ENCODE peak calls at places on chromosomes 13 and 19, in ten cellular contexts. N is thoracic aorta, U is neuronal stem cell, J is epithelial cell of prostate, G is GM23338, Z is osteoblast, S is pancreas, P is heart right ventricle, F is left ventricle myocardium inferior, A is foreskin keratinocyte. K is an unnamed sample.

GRCh38 chr19:31613683-31614219 is 264.5 kb upstream of the TSHZ3 start:
- DNase-seq in N (no peak), U (no peak), J (no peak), G (no peak), Z (peak), S (peak), P (no peak), F (peak), A (no peak), K (no peak)

GRCh38 chr19:7292950-7293794 is 1.0 kb downstream of the INSR start:
- DNase-seq in N (no peak), U (no peak), J (no peak), G (peak), Z (peak), S (peak), P (peak), F (peak), A (no peak), K (peak)

GRCh38 chr13:75135325-75135825 is 346.6 kb downstream of the TBC1D4 start:
- DNase-seq in N (no peak), U (no peak), J (peak), G (no peak), Z (no peak), S (no peak), P (no peak), F (no peak), A (peak), K (no peak)

GRCh38 chr19:23415561-23416191 is 20.4 kb upstream of the ZNF91 start:
- DNase-seq in N (no peak), U (peak), J (no peak), G (peak), Z (peak), S (no peak), P (peak), F (peak), A (peak), K (peak)

GRCh38 chr19:42436006-42436405 is 6.7 kb downstream of the CXCL17 start:
- DNase-seq in N (no peak), U (no peak), J (no peak), G (no peak), Z (no peak), S (no peak), P (no peak), F (no peak), A (no peak), K (no peak)

GRCh38 chr13:20192470-20193141 is at the start of gene GJB2:
- DNase-seq in N (no peak), U (no peak), J (no peak), G (peak), Z (peak), S (peak), P (peak), F (no peak), A (no peak), K (no peak)

GRCh38 chr13:95713651-95714050 is 36.7 kb downstream of the DNAJC3 start:
- DNase-seq in N (no peak), U (no peak), J (no peak), G (no peak), Z (peak), S (no peak), P (no peak), F (no peak), A (no peak), K (no peak)

GRCh38 chr13:78604782-78605611 is 1.6 kb upstream of the POU4F1 start:
- DNase-seq in N (no peak), U (peak), J (no peak), G (peak), Z (no peak), S (no peak), P (no peak), F (no peak), A (no peak), K (peak)

GRCh38 chr19:39924952-39925351 is 9.5 kb downstream of the FCGBP start:
- DNase-seq in N (no peak), U (no peak), J (no peak), G (no peak), Z (no peak), S (no peak), P (no peak), F (no peak), A (no peak), K (no peak)

GRCh38 chr13:30323524-30323923 is 16.2 kb upstream of the KATNAL1 start:
- DNase-seq in N (no peak), U (no peak), J (no peak), G (no peak), Z (no peak), S (no peak), P (no peak), F (no peak), A (no peak), K (no peak)

GRCh38 chr13:23921451-23921888 is 24.2 kb upstream of the C1QTNF9B start:
- DNase-seq in N (no peak), U (peak), J (no peak), G (peak), Z (no peak), S (no peak), P (no peak), F (no peak), A (peak), K (peak)

GRCh38 chr13:23598371-23598770 is 28.2 kb downstream of the TNFRSF19 start:
- DNase-seq in N (no peak), U (no peak), J (no peak), G (no peak), Z (no peak), S (no peak), P (no peak), F (no peak), A (no peak), K (no peak)

GRCh38 chr13:31739226-31739625 is at the start of gene RXFP2:
- DNase-seq in N (no peak), U (no peak), J (no peak), G (no peak), Z (no peak), S (no peak), P (no peak), F (no peak), A (no peak), K (no peak)

GRCh38 chr13:31747271-31747670 is 7.9 kb downstream of the RXFP2 start:
- DNase-seq in N (no peak), U (no peak), J (no peak), G (no peak), Z (no peak), S (no peak), P (no peak), F (no peak), A (no peak), K (no peak)

GRCh38 chr13:31747966-31748365 is 8.6 kb downstream of the RXFP2 start:
- DNase-seq in N (no peak), U (no peak), J (no peak), G (no peak), Z (no peak), S (no peak), P (no peak), F (no peak), A (peak), K (no peak)

GRCh38 chr13:31742102-31742695 is 2.9 kb downstream of the RXFP2 start:
- DNase-seq in N (no peak), U (peak), J (no peak), G (peak), Z (no peak), S (peak), P (peak), F (peak), A (peak), K (peak)
- H3K27ac ChIP-seq in N (no peak), U (no peak), J (no peak), G (no peak), Z (peak), S (no peak), P (no peak), F (no peak), A (no peak), K (no peak)

GRCh38 chr19:30596813-30597399 is 224.7 kb downstream of the ZNF536 start:
- DNase-seq in N (no peak), U (no peak), J (no peak), G (peak), Z (no peak), S (no peak), P (no peak), F (no peak), A (no peak), K (peak)
- H3K27ac ChIP-seq in N (no peak), U (no peak), J (no peak), G (peak), Z (no peak), S (no peak), P (no peak), F (no peak), A (no peak), K (no peak)

DNA sequence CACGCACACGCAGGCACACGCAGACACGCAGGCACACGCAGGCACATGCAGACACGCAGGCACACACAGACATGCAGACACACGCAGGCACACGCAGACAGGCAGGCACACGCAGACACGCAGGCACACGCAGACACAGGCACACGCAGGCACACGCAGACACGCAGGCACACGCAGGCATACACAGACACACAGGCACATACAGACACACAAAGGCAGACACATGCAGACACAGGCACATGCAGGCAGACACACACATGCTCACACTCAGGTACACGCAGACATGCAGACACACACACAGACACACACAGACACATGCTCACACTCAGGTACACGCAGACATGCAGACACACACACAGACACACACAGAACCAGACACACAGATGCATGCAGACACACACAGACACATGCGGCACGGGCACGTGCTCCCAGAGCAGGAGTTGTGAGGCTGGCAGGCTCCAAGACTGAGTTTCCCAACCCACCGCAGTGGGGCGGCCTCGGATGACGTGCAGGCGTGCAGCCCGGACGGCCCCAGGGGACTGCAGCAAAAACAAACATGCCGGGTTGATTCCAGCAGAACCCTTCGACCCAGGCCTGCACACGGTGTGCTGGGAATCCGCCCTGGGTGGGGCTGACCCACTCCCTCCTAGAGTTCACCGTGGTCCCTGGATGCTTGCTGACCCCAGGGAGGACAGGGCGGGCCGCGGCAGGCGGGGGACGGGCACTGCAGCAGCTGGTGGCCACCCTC is 100.0 kb downstream of the GADD45B start:
- DNase-seq in N (peak), U (no peak), J (no peak), G (no peak), Z (peak), S (no peak), P (peak), F (peak), A (no peak), K (no peak)
- H3K27ac ChIP-seq in N (peak), U (no peak), J (no peak), G (no peak), Z (peak), S (no peak), P (peak), F (peak), A (no peak), K (no peak)

GRCh38 chr13:91667486-91667885 is 269.1 kb downstream of the GPC5 start:
- DNase-seq in N (no peak), U (no peak), J (no peak), G (no peak), Z (no peak), S (no peak), P (no peak), F (no peak), A (no peak), K (no peak)
- H3K27ac ChIP-seq in N (no peak), U (no peak), J (no peak), G (no peak), Z (no peak), S (no peak), P (no peak), F (no peak), A (no peak), K (no peak)

GRCh38 chr19:447064-447426 is 13.8 kb downstream of the SHC2 start:
- DNase-seq in N (no peak), U (no peak), J (no peak), G (no peak), Z (no peak), S (no peak), P (no peak), F (no peak), A (no peak), K (no peak)

GRCh38 chr19:452829-453228 is 8.0 kb downstream of the SHC2 start:
- DNase-seq in N (no peak), U (no peak), J (no peak), G (no peak), Z (peak), S (no peak), P (no peak), F (no peak), A (no peak), K (no peak)

GRCh38 chr19:444677-445210 is 16.1 kb downstream of the SHC2 start:
- DNase-seq in N (no peak), U (no peak), J (no peak), G (no peak), Z (no peak), S (no peak), P (no peak), F (no peak), A (no peak), K (no peak)

GRCh38 chr19:449916-450315 is 10.9 kb downstream of the SHC2 start:
- DNase-seq in N (no peak), U (no peak), J (no peak), G (no peak), Z (no peak), S (no peak), P (no peak), F (no peak), A (no peak), K (no peak)

GRCh38 chr19:447816-448546 is 12.9 kb downstream of the SHC2 start:
- DNase-seq in N (no peak), U (no peak), J (no peak), G (no peak), Z (no peak), S (no peak), P (peak), F (no peak), A (no peak), K (no peak)
- H3K27ac ChIP-seq in N (no peak), U (no peak), J (no peak), G (no peak), Z (no peak), S (no peak), P (peak), F (peak), A (no peak), K (no peak)

DNA sequence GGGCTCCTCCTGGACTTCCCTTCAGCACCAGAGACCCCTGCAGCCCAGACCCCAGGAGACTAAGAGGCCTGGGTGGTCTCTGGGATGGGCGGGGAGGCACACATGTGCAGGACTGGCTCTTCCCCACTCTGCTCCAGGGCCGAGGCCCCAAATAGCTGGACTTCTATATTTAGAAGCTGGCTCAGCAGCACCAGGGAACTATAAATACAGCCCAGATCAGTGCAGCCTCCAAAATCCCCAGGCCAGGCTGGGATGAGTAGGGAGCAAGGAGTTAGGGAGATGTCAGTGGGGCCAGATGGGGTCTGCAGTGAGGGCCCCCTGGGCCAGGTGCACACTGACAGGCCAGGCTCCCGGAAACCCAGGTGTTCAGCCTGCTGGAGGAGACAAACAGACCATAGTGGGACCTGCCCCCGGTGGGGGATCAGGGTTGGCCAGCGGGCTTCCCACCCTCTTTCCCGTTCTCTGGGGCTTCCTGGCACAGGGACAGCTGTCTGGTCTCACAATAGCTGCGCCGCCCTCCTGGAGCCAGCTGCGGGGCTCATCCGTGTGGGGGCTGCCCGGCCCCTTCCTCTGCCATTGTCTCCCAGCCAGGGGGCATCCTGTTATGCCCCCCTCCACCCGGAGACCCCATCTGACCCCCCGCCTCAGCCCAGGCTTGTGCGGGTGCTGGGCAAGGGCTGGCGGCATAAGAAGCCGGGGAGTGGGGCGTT is 5.5 kb upstream of the ADGRE5 start:
- DNase-seq in N (no peak), U (no peak), J (no peak), G (peak), Z (peak), S (no peak), P (peak), F (peak), A (no peak), K (no peak)
- H3K27ac ChIP-seq in N (peak), U (no peak), J (no peak), G (no peak), Z (peak), S (no peak), P (peak), F (peak), A (no peak), K (no peak)

K was measured in H9.